ENCODE peak calls at places on chromosomes 13 and 19, in nine cellular contexts. Z is tibial artery; F is GM13976; J is stimulated activated CD4-positive, alpha-beta T cell treated with anti-CD3 and anti-CD28 coated beads, Interleukin-4, amount 100 ng/mL, for 1 hour; X is left cardiac atrium; Y is posterior vena cava; D is midbrain; B is substantia nigra; V is SK-N-DZ. C is an unnamed sample.

GRCh38 chr19:16018801-16019551 is 57.3 kb upstream of the TPM4 start:
- DNase-seq in Z (peak; percentile 56), F (peak; percentile 21), J (no peak), X (no peak), Y (peak; percentile 60), D (no peak), B (no peak), V (no peak), C (no peak)

GRCh38 chr19:8654591-8655339 is 24.3 kb downstream of the NFILZ start:
- DNase-seq in Z (no peak), F (peak; percentile 87), J (peak; percentile 72), X (peak; percentile 53), Y (peak; percentile 92), D (no peak), B (peak; percentile 19), V (peak; percentile 17), C (peak; percentile 58)

GRCh38 chr19:5360003-5360820 is 19.6 kb upstream of the PTPRS start:
- DNase-seq in Z (no peak), F (no peak), J (no peak), X (no peak), Y (no peak), D (no peak), B (no peak), V (no peak), C (no peak)

GRCh38 chr13:32428581-32429072 is 697 bp upstream of the N4BP2L1 start:
- DNase-seq in Z (no peak), F (no peak), J (no peak), X (no peak), Y (no peak), D (peak; percentile 20), B (no peak), V (no peak), C (no peak)

GRCh38 chr13:113607477-113608245 is 23.1 kb downstream of the TFDP1 start:
- DNase-seq in Z (no peak), F (no peak), J (no peak), X (no peak), Y (peak; percentile 86), D (no peak), B (no peak), V (no peak), C (no peak)

GRCh38 chr19:51094696-51095279 is 12.1 kb upstream of the KLK14 start:
- DNase-seq in Z (no peak), F (peak; percentile 80), J (peak; percentile 34), X (no peak), Y (peak; percentile 76), D (peak; percentile 1), B (peak; percentile 14), V (peak; percentile 24), C (peak; percentile 30)

GRCh38 chr19:6709549-6709948 is 10.9 kb downstream of the C3 start:
- DNase-seq in Z (no peak), F (no peak), J (no peak), X (no peak), Y (peak; percentile 64), D (no peak), B (no peak), V (no peak), C (no peak)

GRCh38 chr19:52725528-52725961 is 9.3 kb downstream of the ZNF611 start:
- DNase-seq in Z (no peak), F (no peak), J (no peak), X (no peak), Y (no peak), D (no peak), B (no peak), V (no peak), C (no peak)

GRCh38 chr19:8086849-8087248 is 34.3 kb downstream of the CCL25 start:
- DNase-seq in Z (no peak), F (no peak), J (no peak), X (no peak), Y (peak; percentile 58), D (no peak), B (no peak), V (no peak), C (no peak)

GRCh38 chr13:53953205-53953604 is 924.6 kb downstream of the OLFM4 start:
- DNase-seq in Z (no peak), F (no peak), J (no peak), X (no peak), Y (no peak), D (no peak), B (no peak), V (peak; percentile 6), C (no peak)

GRCh38 chr19:11530432-11530831 is 1.5 kb upstream of the ECSIT start:
- DNase-seq in Z (peak; percentile 90), F (peak; percentile 63), J (peak; percentile 46), X (peak; percentile 84), Y (peak; percentile 89), D (peak; percentile 95), B (peak; percentile 91), V (peak; percentile 97), C (peak; percentile 74)

GRCh38 chr13:50379584-50379983 is 364.3 kb downstream of the KCNRG start:
- DNase-seq in Z (no peak), F (no peak), J (no peak), X (no peak), Y (no peak), D (no peak), B (no peak), V (no peak), C (no peak)

GRCh38 chr19:30498707-30499106 is 126.5 kb downstream of the ZNF536 start:
- DNase-seq in Z (no peak), F (no peak), J (no peak), X (no peak), Y (no peak), D (peak; percentile 50), B (peak; percentile 36), V (no peak), C (no peak)

GRCh38 chr13:94480672-94481145 is 1.2 kb upstream of the DCT start:
- DNase-seq in Z (no peak), F (no peak), J (no peak), X (peak; percentile 27), Y (no peak), D (no peak), B (no peak), V (peak; percentile 58), C (peak; percentile 16)

GRCh38 chr13:51168623-51169022 is 53.6 kb upstream of the FAM124A start:
- DNase-seq in Z (no peak), F (no peak), J (no peak), X (no peak), Y (no peak), D (no peak), B (no peak), V (no peak), C (no peak)

GRCh38 chr13:98143601-98144500 is 957 bp downstream of the FARP1 start:
- DNase-seq in Z (peak; percentile 66), F (peak; percentile 34), J (no peak), X (peak; percentile 39), Y (no peak), D (no peak), B (no peak), V (peak; percentile 52), C (peak; percentile 17)

GRCh38 chr19:16587031-16588023 is 15.1 kb upstream of the SLC35E1 start:
- DNase-seq in Z (no peak), F (peak; percentile 47), J (peak; percentile 61), X (no peak), Y (no peak), D (no peak), B (peak; percentile 35), V (no peak), C (no peak)

GRCh38 chr13:92843549-92843948 is 383.1 kb upstream of the GPC6 start:
- DNase-seq in Z (no peak), F (no peak), J (no peak), X (no peak), Y (no peak), D (no peak), B (no peak), V (no peak), C (no peak)

GRCh38 chr13:82833928-82834327 is 1048.3 kb downstream of the SLITRK1 start:
- DNase-seq in Z (no peak), F (no peak), J (no peak), X (no peak), Y (no peak), D (no peak), B (no peak), V (no peak), C (no peak)

GRCh38 chr13:36088001-36088400 is 43.2 kb downstream of the DCLK1 start:
- DNase-seq in Z (no peak), F (no peak), J (no peak), X (no peak), Y (no peak), D (no peak), B (no peak), V (no peak), C (no peak)

GRCh38 chr13:27353166-27353583 is 71.2 kb upstream of the GTF3A start:
- DNase-seq in Z (no peak), F (peak; percentile 91), J (peak; percentile 6), X (no peak), Y (no peak), D (peak; percentile 63), B (no peak), V (no peak), C (no peak)

C was measured in heart right ventricle.